ENCODE peak calls at places on chromosomes 2 and 18, in nine cellular contexts. R is hepatocyte, T is natural killer cell, Y is AG04450, L is left ventricle myocardium inferior, Z is neural progenitor cell, X is stomach, A is progenitor cell of endocrine pancreas, V is lung. I is an unnamed sample.

GRCh38 chr2:6184532-6185302 is 492.5 kb downstream of the SOX11 start:
- DNase-seq in R (peak; percentile 46), T (no peak), Y (no peak), L (no peak), Z (peak; percentile 49), X (no peak), A (peak; percentile 14), V (no peak), I (no peak)

GRCh38 chr18:23710068-23710527 is 20.8 kb downstream of the LAMA3 start:
- DNase-seq in R (peak; percentile 43), T (no peak), Y (no peak), L (no peak), Z (no peak), X (no peak), A (no peak), V (no peak), I (no peak)

GRCh38 chr2:120681696-120682288 is 53.9 kb upstream of the GLI2 start:
- DNase-seq in R (no peak), T (no peak), Y (no peak), L (no peak), Z (no peak), X (no peak), A (no peak), V (no peak), I (no peak)

GRCh38 chr2:239856620-239857285 is 168.4 kb downstream of the NDUFA10 start:
- DNase-seq in R (no peak), T (no peak), Y (no peak), L (no peak), Z (no peak), X (no peak), A (no peak), V (no peak), I (peak; percentile 40)

GRCh38 chr18:68394705-68395104 is 320.2 kb downstream of the TMX3 start:
- DNase-seq in R (no peak), T (no peak), Y (no peak), L (no peak), Z (no peak), X (no peak), A (no peak), V (no peak), I (no peak)

GRCh38 chr2:98818164-98818563 is 87.2 kb upstream of the MGAT4A start:
- DNase-seq in R (no peak), T (no peak), Y (no peak), L (no peak), Z (no peak), X (no peak), A (no peak), V (peak; percentile 11), I (no peak)

GRCh38 chr18:58221060-58221725 is 177.2 kb downstream of the NEDD4L start:
- DNase-seq in R (peak; percentile 90), T (no peak), Y (no peak), L (no peak), Z (no peak), X (peak; percentile 84), A (no peak), V (peak; percentile 81), I (no peak)

GRCh38 chr2:24021122-24021998 is 11.5 kb downstream of the MFSD2B start:
- DNase-seq in R (no peak), T (no peak), Y (no peak), L (no peak), Z (peak; percentile 57), X (peak; percentile 37), A (no peak), V (no peak), I (no peak)

GRCh38 chr2:159265171-159265576 is 21.3 kb downstream of the WDSUB1 start:
- DNase-seq in R (no peak), T (no peak), Y (no peak), L (no peak), Z (no peak), X (no peak), A (no peak), V (no peak), I (no peak)

GRCh38 chr2:27798948-27799645 is 27.6 kb downstream of the MRPL33 start:
- DNase-seq in R (peak; percentile 92), T (no peak), Y (peak; percentile 100), L (peak; percentile 28), Z (peak; percentile 21), X (no peak), A (no peak), V (peak; percentile 64), I (peak; percentile 47)

GRCh38 chr18:76908277-76908676 is 85.9 kb downstream of the ZNF236 start:
- DNase-seq in R (no peak), T (no peak), Y (no peak), L (no peak), Z (no peak), X (no peak), A (no peak), V (no peak), I (no peak)

GRCh38 chr18:6746386-6746960 is 17.0 kb downstream of the ARHGAP28 start:
- DNase-seq in R (no peak), T (no peak), Y (no peak), L (no peak), Z (no peak), X (no peak), A (no peak), V (no peak), I (no peak)

GRCh38 chr2:178109813-178110212 is 2.4 kb upstream of the RBM45 start:
- DNase-seq in R (peak; percentile 63), T (no peak), Y (no peak), L (no peak), Z (peak; percentile 51), X (no peak), A (no peak), V (no peak), I (no peak)

GRCh38 chr18:6031004-6031403 is 135.7 kb upstream of the TMEM200C start:
- DNase-seq in R (no peak), T (no peak), Y (no peak), L (no peak), Z (no peak), X (no peak), A (no peak), V (no peak), I (no peak)

GRCh38 chr18:75489493-75490190 is 62.1 kb upstream of the SMIM21 start:
- DNase-seq in R (peak; percentile 57), T (no peak), Y (peak; percentile 85), L (no peak), Z (no peak), X (no peak), A (no peak), V (no peak), I (no peak)

GRCh38 chr2:134836986-134837385 is 1.4 kb upstream of the ACMSD start:
- DNase-seq in R (no peak), T (no peak), Y (peak; percentile 50), L (no peak), Z (no peak), X (no peak), A (no peak), V (peak; percentile 52), I (no peak)

GRCh38 chr2:239196474-239197021 is 204.3 kb downstream of the HDAC4 start:
- DNase-seq in R (no peak), T (no peak), Y (no peak), L (no peak), Z (no peak), X (peak; percentile 20), A (no peak), V (no peak), I (peak; percentile 55)

GRCh38 chr2:18804540-18804939 is 215.2 kb upstream of the NT5C1B start:
- DNase-seq in R (no peak), T (no peak), Y (no peak), L (no peak), Z (no peak), X (no peak), A (no peak), V (no peak), I (no peak)

GRCh38 chr18:62187543-62188378 is 706 bp downstream of the RELCH start:
- DNase-seq in R (peak; percentile 62), T (peak; percentile 25), Y (no peak), L (no peak), Z (peak; percentile 64), X (peak; percentile 26), A (peak; percentile 37), V (peak; percentile 32), I (peak; percentile 71)

GRCh38 chr2:46303233-46303632 is 6.0 kb downstream of the EPAS1 start:
- DNase-seq in R (no peak), T (no peak), Y (no peak), L (no peak), Z (no peak), X (no peak), A (no peak), V (no peak), I (no peak)

GRCh38 chr2:209663149-209663548 is 108.5 kb upstream of the UNC80 start:
- DNase-seq in R (peak; percentile 21), T (no peak), Y (no peak), L (no peak), Z (peak; percentile 14), X (no peak), A (no peak), V (no peak), I (no peak)

GRCh38 chr2:208373460-208374089 is 33.0 kb upstream of the PTH2R start:
- DNase-seq in R (peak; percentile 65), T (no peak), Y (peak; percentile 29), L (no peak), Z (peak; percentile 70), X (no peak), A (no peak), V (peak; percentile 37), I (no peak)
- TF ChIP-seq CTCF in R (peak; percentile 68), T (peak; percentile 87), Y (peak; percentile 86), L (peak; percentile 89), Z (peak; percentile 91), X (no peak), A (peak; percentile 83), V (peak; percentile 68), I (peak; percentile 87)

GRCh38 chr18:48037481-48038271 is 107.2 kb upstream of the SMAD2 start:
- DNase-seq in R (no peak), T (peak; percentile 9), Y (no peak), L (peak; percentile 42), Z (peak; percentile 56), X (peak; percentile 44), A (no peak), V (no peak), I (no peak)
- TF ChIP-seq CTCF in R (peak; percentile 21), T (no peak), Y (no peak), L (peak; percentile 75), Z (peak; percentile 61), X (no peak), A (no peak), V (no peak), I (peak; percentile 26)

GRCh38 chr18:74291771-74292540 is at the start of gene CYB5A:
- DNase-seq in R (peak; percentile 98), T (peak; percentile 100), Y (peak; percentile 94), L (peak; percentile 99), Z (peak; percentile 96), X (peak; percentile 98), A (peak; percentile 99), V (peak; percentile 99), I (peak; percentile 99)
- TF ChIP-seq CTCF in R (no peak), T (no peak), Y (peak; percentile 24), L (no peak), Z (peak; percentile 24), X (no peak), A (peak; percentile 7), V (no peak), I (peak; percentile 44)

GRCh38 chr18:30811580-30811979 is 231.0 kb downstream of the DSC3 start:
- DNase-seq in R (no peak), T (no peak), Y (no peak), L (no peak), Z (no peak), X (no peak), A (no peak), V (no peak), I (no peak)

GRCh38 chr18:30810580-30810979 is 232.0 kb downstream of the DSC3 start:
- DNase-seq in R (no peak), T (no peak), Y (no peak), L (no peak), Z (no peak), X (no peak), A (no peak), V (no peak), I (no peak)

GRCh38 chr18:30806823-30807222 is 235.7 kb downstream of the DSC3 start:
- DNase-seq in R (no peak), T (no peak), Y (no peak), L (no peak), Z (no peak), X (no peak), A (no peak), V (no peak), I (no peak)
- TF ChIP-seq CTCF in R (no peak), T (no peak), Y (no peak), L (no peak), Z (no peak), X (no peak), A (no peak), V (no peak), I (no peak)

I was measured in type B pancreatic cell.